ENCODE peak calls at places on chromosomes 16 and 17, in seven cellular contexts. One of them, this sample, is unnamed.

GRCh38 chr17:62819511-62820221 is 11.6 kb upstream of the MARCHF10 start:
- DNase-seq in mesothelial cell of epicardium: peak
- DNase-seq in hypothalamus: no peak
- DNase-seq in posterior cingulate gyrus: no peak
- DNase-seq in activated CD4-positive, alpha-beta memory T cell treated with anti-CD3 and anti-CD28 coated beads, Interleukin-2, amount 10 ng/mL, durations not matched to agents 7 days and 5 days: no peak
- DNase-seq in pulmonary artery endothelial cell: peak
- DNase-seq in HS-27A: peak
- DNase-seq in this sample: no peak

GRCh38 chr16:25126820-25127232 is 15.3 kb downstream of the LCMT1 start:
- DNase-seq in activated CD4-positive, alpha-beta memory T cell treated with anti-CD3 and anti-CD28 coated beads, Interleukin-2, amount 10 ng/mL, durations not matched to agents 7 days and 5 days: peak
- DNase-seq in posterior cingulate gyrus: no peak
- DNase-seq in mesothelial cell of epicardium: no peak
- DNase-seq in pulmonary artery endothelial cell: peak
- DNase-seq in HS-27A: no peak
- DNase-seq in hypothalamus: no peak
- DNase-seq in this sample: peak

GRCh38 chr17:59754547-59754946 is 47.1 kb downstream of the VMP1 start:
- DNase-seq in posterior cingulate gyrus: no peak
- DNase-seq in pulmonary artery endothelial cell: peak
- DNase-seq in hypothalamus: no peak
- DNase-seq in mesothelial cell of epicardium: no peak
- DNase-seq in activated CD4-positive, alpha-beta memory T cell treated with anti-CD3 and anti-CD28 coated beads, Interleukin-2, amount 10 ng/mL, durations not matched to agents 7 days and 5 days: no peak
- DNase-seq in HS-27A: peak
- DNase-seq in this sample: no peak

GRCh38 chr16:23534868-23535860 is 22.0 kb downstream of the EARS2 start:
- DNase-seq in HS-27A: no peak
- DNase-seq in pulmonary artery endothelial cell: no peak
- DNase-seq in mesothelial cell of epicardium: no peak
- DNase-seq in hypothalamus: no peak
- DNase-seq in activated CD4-positive, alpha-beta memory T cell treated with anti-CD3 and anti-CD28 coated beads, Interleukin-2, amount 10 ng/mL, durations not matched to agents 7 days and 5 days: no peak
- DNase-seq in posterior cingulate gyrus: no peak
- DNase-seq in this sample: no peak

GRCh38 chr17:69820881-69821473 is 254.0 kb upstream of the KCNJ16 start:
- DNase-seq in pulmonary artery endothelial cell: no peak
- DNase-seq in hypothalamus: no peak
- DNase-seq in mesothelial cell of epicardium: no peak
- DNase-seq in activated CD4-positive, alpha-beta memory T cell treated with anti-CD3 and anti-CD28 coated beads, Interleukin-2, amount 10 ng/mL, durations not matched to agents 7 days and 5 days: no peak
- DNase-seq in HS-27A: no peak
- DNase-seq in posterior cingulate gyrus: no peak
- DNase-seq in this sample: peak

GRCh38 chr16:72903176-72903575 is 144.8 kb downstream of the ZFHX3 start:
- DNase-seq in activated CD4-positive, alpha-beta memory T cell treated with anti-CD3 and anti-CD28 coated beads, Interleukin-2, amount 10 ng/mL, durations not matched to agents 7 days and 5 days: no peak
- DNase-seq in pulmonary artery endothelial cell: no peak
- DNase-seq in posterior cingulate gyrus: no peak
- DNase-seq in HS-27A: no peak
- DNase-seq in mesothelial cell of epicardium: no peak
- DNase-seq in hypothalamus: no peak
- DNase-seq in this sample: no peak

GRCh38 chr17:61201211-61201610 is 198.4 kb upstream of the TBX2 start:
- DNase-seq in posterior cingulate gyrus: no peak
- DNase-seq in pulmonary artery endothelial cell: no peak
- DNase-seq in HS-27A: peak
- DNase-seq in hypothalamus: no peak
- DNase-seq in activated CD4-positive, alpha-beta memory T cell treated with anti-CD3 and anti-CD28 coated beads, Interleukin-2, amount 10 ng/mL, durations not matched to agents 7 days and 5 days: no peak
- DNase-seq in mesothelial cell of epicardium: no peak
- DNase-seq in this sample: no peak

GRCh38 chr17:14935139-14935538 is 330.0 kb downstream of the PMP22 start:
- DNase-seq in HS-27A: no peak
- DNase-seq in hypothalamus: no peak
- DNase-seq in posterior cingulate gyrus: no peak
- DNase-seq in pulmonary artery endothelial cell: no peak
- DNase-seq in activated CD4-positive, alpha-beta memory T cell treated with anti-CD3 and anti-CD28 coated beads, Interleukin-2, amount 10 ng/mL, durations not matched to agents 7 days and 5 days: no peak
- DNase-seq in mesothelial cell of epicardium: no peak
- DNase-seq in this sample: no peak

GRCh38 chr17:82246365-82247174 is 17.7 kb downstream of the SLC16A3 start:
- DNase-seq in pulmonary artery endothelial cell: no peak
- DNase-seq in HS-27A: no peak
- DNase-seq in hypothalamus: no peak
- DNase-seq in mesothelial cell of epicardium: no peak
- DNase-seq in posterior cingulate gyrus: no peak
- DNase-seq in activated CD4-positive, alpha-beta memory T cell treated with anti-CD3 and anti-CD28 coated beads, Interleukin-2, amount 10 ng/mL, durations not matched to agents 7 days and 5 days: no peak
- DNase-seq in this sample: no peak

GRCh38 chr17:1446201-1446600 is 9.8 kb downstream of the CRK start:
- DNase-seq in mesothelial cell of epicardium: no peak
- DNase-seq in activated CD4-positive, alpha-beta memory T cell treated with anti-CD3 and anti-CD28 coated beads, Interleukin-2, amount 10 ng/mL, durations not matched to agents 7 days and 5 days: no peak
- DNase-seq in HS-27A: no peak
- DNase-seq in pulmonary artery endothelial cell: no peak
- DNase-seq in posterior cingulate gyrus: no peak
- DNase-seq in hypothalamus: no peak
- DNase-seq in this sample: no peak

GRCh38 chr17:76154935-76155845 is 14.1 kb upstream of the FOXJ1 start:
- DNase-seq in HS-27A: no peak
- DNase-seq in pulmonary artery endothelial cell: no peak
- DNase-seq in hypothalamus: no peak
- DNase-seq in posterior cingulate gyrus: peak
- DNase-seq in activated CD4-positive, alpha-beta memory T cell treated with anti-CD3 and anti-CD28 coated beads, Interleukin-2, amount 10 ng/mL, durations not matched to agents 7 days and 5 days: no peak
- DNase-seq in mesothelial cell of epicardium: no peak
- DNase-seq in this sample: no peak

GRCh38 chr17:80272366-80272765 is 11.7 kb downstream of the RNF213 start:
- DNase-seq in pulmonary artery endothelial cell: no peak
- DNase-seq in mesothelial cell of epicardium: no peak
- DNase-seq in HS-27A: no peak
- DNase-seq in activated CD4-positive, alpha-beta memory T cell treated with anti-CD3 and anti-CD28 coated beads, Interleukin-2, amount 10 ng/mL, durations not matched to agents 7 days and 5 days: no peak
- DNase-seq in posterior cingulate gyrus: no peak
- DNase-seq in hypothalamus: no peak
- DNase-seq in this sample: peak

GRCh38 chr16:84763629-84764028 is 56.2 kb upstream of the CRISPLD2 start:
- DNase-seq in hypothalamus: no peak
- DNase-seq in pulmonary artery endothelial cell: no peak
- DNase-seq in mesothelial cell of epicardium: no peak
- DNase-seq in HS-27A: no peak
- DNase-seq in activated CD4-positive, alpha-beta memory T cell treated with anti-CD3 and anti-CD28 coated beads, Interleukin-2, amount 10 ng/mL, durations not matched to agents 7 days and 5 days: no peak
- DNase-seq in posterior cingulate gyrus: no peak
- DNase-seq in this sample: no peak

GRCh38 chr17:45246861-45247428 is 14.9 kb downstream of the SPATA32 start:
- DNase-seq in hypothalamus: no peak
- DNase-seq in posterior cingulate gyrus: no peak
- DNase-seq in HS-27A: no peak
- DNase-seq in activated CD4-positive, alpha-beta memory T cell treated with anti-CD3 and anti-CD28 coated beads, Interleukin-2, amount 10 ng/mL, durations not matched to agents 7 days and 5 days: no peak
- DNase-seq in pulmonary artery endothelial cell: no peak
- DNase-seq in mesothelial cell of epicardium: peak
- DNase-seq in this sample: peak

This sample was measured in NCI-H524.